ENCODE peak calls at places on chromosomes 4 and X, in six cellular contexts. J is ovary, S is RWPE1, N is AG10803, V is MCF 10A, H is psoas muscle. K is an unnamed sample.

GRCh38 chr4:108717386-108717785 is 45.5 kb downstream of the ETNPPL start:
- DNase-seq in J (no peak), N (no peak), S (no peak), V (no peak), H (no peak), K (no peak)

GRCh38 chr4:147498031-147498700 is 17.3 kb downstream of the EDNRA start:
- DNase-seq in J (no peak), N (peak), H (no peak), S (peak), V (peak), K (peak)

GRCh38 chr4:15976456-15977096 is 13.6 kb upstream of the FGFBP2 start:
- DNase-seq in J (no peak), H (no peak), S (no peak), V (no peak), N (no peak), K (no peak)

GRCh38 chrX:125709532-125709931 is 389.9 kb downstream of the TEX13C start:
- DNase-seq in S (no peak), J (no peak), N (no peak), V (no peak), H (no peak), K (no peak)

GRCh38 chrX:94041881-94042280 is 367.9 kb downstream of the FAM133A start:
- DNase-seq in V (no peak), J (no peak), S (no peak), N (no peak), H (no peak), K (no peak)

GRCh38 chrX:43731086-43731485 is 75.0 kb downstream of the MAOA start:
- DNase-seq in J (no peak), N (no peak), H (no peak), S (no peak), V (no peak), K (no peak)

GRCh38 chrX:71996138-71996537 is 85.5 kb downstream of the NHSL2 start:
- DNase-seq in S (no peak), V (no peak), N (no peak), J (no peak), H (no peak), K (no peak)

GRCh38 chr4:45350438-45350837 is 624.1 kb upstream of the GNPDA2 start:
- DNase-seq in N (peak), H (no peak), V (peak), J (no peak), S (no peak), K (no peak)

GRCh38 chrX:10296581-10296980 is 139.8 kb downstream of the CLCN4 start:
- DNase-seq in S (no peak), V (peak), H (no peak), J (no peak), N (peak), K (peak)

GRCh38 chr4:183380901-183381300 is 58.7 kb upstream of the CLDN24 start:
- DNase-seq in V (no peak), N (no peak), H (no peak), S (no peak), J (no peak), K (no peak)

GRCh38 chrX:10749113-10749512 is 128.7 kb upstream of the MID1 start:
- DNase-seq in S (no peak), V (no peak), J (no peak), N (peak), H (no peak), K (no peak)

GRCh38 chrX:68196939-68197791 is 236.1 kb downstream of the OPHN1 start:
- DNase-seq in H (no peak), V (peak), N (peak), J (peak), S (peak), K (peak)

GRCh38 chrX:140712413-140713173 is 3.0 kb downstream of the LINC00632 start:
- DNase-seq in V (peak), H (peak), J (peak), N (peak), S (no peak), K (no peak)

GRCh38 chr4:93466440-93466839 is 362.1 kb upstream of the ATOH1 start:
- DNase-seq in J (no peak), S (no peak), V (no peak), H (no peak), N (no peak), K (no peak)

GRCh38 chr4:26105815-26106699 is 192.0 kb downstream of the SMIM20 start:
- DNase-seq in S (peak), J (no peak), H (no peak), V (peak), N (peak), K (peak)

GRCh38 chr4:38318737-38319455 is 345.1 kb upstream of the KLF3 start:
- DNase-seq in V (peak), H (peak), J (peak), N (peak), S (peak), K (peak)

GRCh38 chr4:146335763-146336412 is 121.5 kb downstream of the REELD1 start:
- DNase-seq in J (no peak), N (no peak), V (peak), S (no peak), H (no peak), K (peak)

GRCh38 chrX:84362184-84362838 is 139.9 kb downstream of the HDX start:
- DNase-seq in N (peak), J (no peak), S (no peak), H (no peak), V (no peak), K (no peak)

GRCh38 chrX:151974336-151975227 is at the start of gene GABRE:
- DNase-seq in H (peak), S (peak), V (peak), N (peak), J (peak), K (peak)

GRCh38 chrX:148984238-148984637 is 483.8 kb downstream of the AFF2 start:
- DNase-seq in V (no peak), H (no peak), S (no peak), J (no peak), N (no peak), K (no peak)

GRCh38 chr4:184471872-184472539 is 2.3 kb downstream of the IRF2 start:
- DNase-seq in J (no peak), V (no peak), N (peak), H (no peak), S (peak), K (peak)

GRCh38 chr4:184472540-184473264 is 1.6 kb downstream of the IRF2 start:
- DNase-seq in V (peak), H (peak), S (peak), J (peak), N (peak), K (peak)

GRCh38 chr4:184473515-184474260 is 662 bp downstream of the IRF2 start:
- DNase-seq in S (peak), H (peak), J (peak), N (peak), V (peak), K (peak)

GRCh38 chr4:184474261-184475095 is at the start of gene IRF2:
- DNase-seq in V (peak), S (peak), H (peak), N (peak), J (peak), K (peak)

GRCh38 chr4:184473265-184473514 is 1.2 kb downstream of the IRF2 start:
- DNase-seq in J (no peak), S (no peak), V (no peak), N (no peak), H (no peak), K (peak)
- TF ChIP-seq CTCF in J (no peak), S (no peak), V (no peak), N (no peak), H (no peak), K (no peak)

GRCh38 chr4:75985116-75985515 is 5.6 kb downstream of the SDAD1 start:
- DNase-seq in H (no peak), J (no peak), S (peak), V (peak), N (peak), K (peak)
- TF ChIP-seq CTCF in H (no peak), J (no peak), S (no peak), V (no peak), N (no peak), K (no peak)

GRCh38 chrX:21975827-21976226 is 35.3 kb downstream of the SMS start:
- DNase-seq in V (peak), H (no peak), N (peak), S (no peak), J (no peak), K (peak)
- TF ChIP-seq CTCF in V (peak), H (peak), N (peak), S (no peak), J (no peak), K (peak)

GRCh38 chr4:86788826-86789225 is 60.4 kb downstream of the SLC10A6 start:
- DNase-seq in S (no peak), H (no peak), J (no peak), V (no peak), N (no peak), K (no peak)

GRCh38 chr4:86791126-86791525 is 58.1 kb downstream of the SLC10A6 start:
- DNase-seq in N (no peak), H (no peak), S (no peak), J (no peak), V (no peak), K (no peak)
- TF ChIP-seq CTCF in N (no peak), H (no peak), S (no peak), J (no peak), V (no peak), K (no peak)

K was measured in foreskin fibroblast.